ENCODE peak calls at places on chromosomes 13 and 19, in four cellular contexts. M is H1, E is SK-N-SH, B is GM12878. G is an unnamed sample.

GRCh38 chr19:42088471-42089190 is 12.7 kb downstream of the ZNF574 start:
- DNase-seq in B (no peak), M (no peak), E (no peak), G (no peak)

GRCh38 chr13:48571121-48571901 is 38.4 kb upstream of the RCBTB2 start:
- DNase-seq in E (no peak), M (no peak), B (no peak), G (no peak)

GRCh38 chr13:33519561-33520479 is 234.3 kb upstream of the STARD13 start:
- DNase-seq in E (no peak), M (no peak), B (no peak), G (no peak)

GRCh38 chr13:111508902-111509509 is 188.6 kb downstream of the TEX29 start:
- DNase-seq in M (no peak), E (no peak), B (no peak), G (no peak)

GRCh38 chr19:58397533-58398037 is 2.1 kb downstream of the RNF225 start:
- DNase-seq in B (no peak), E (no peak), M (no peak), G (no peak)

GRCh38 chr19:33472696-33473624 is 48.6 kb downstream of the PEPD start:
- DNase-seq in B (no peak), M (no peak), E (no peak), G (no peak)

GRCh38 chr13:22926176-22927007 is 254.4 kb upstream of the SGCG start:
- DNase-seq in E (no peak), B (no peak), M (peak), G (peak)

GRCh38 chr13:87944038-87944437 is 272.9 kb downstream of the SLITRK5 start:
- DNase-seq in E (no peak), M (no peak), B (no peak), G (no peak)

GRCh38 chr19:49205114-49205513 is 47.5 kb downstream of the TRPM4 start:
- DNase-seq in B (no peak), E (no peak), M (no peak), G (no peak)

GRCh38 chr19:19627716-19628498 is at the start of gene LPAR2:
- DNase-seq in B (no peak), E (peak), M (no peak), G (no peak)

GRCh38 chr13:27053902-27054595 is 117.6 kb downstream of the USP12 start:
- DNase-seq in B (no peak), M (no peak), E (no peak), G (no peak)

GRCh38 chr13:63297162-63297561 is 1881.5 kb upstream of the PCDH20 start:
- DNase-seq in B (no peak), M (no peak), E (no peak), G (no peak)

GRCh38 chr19:41893899-41894298 is 10.9 kb downstream of the ARHGEF1 start:
- DNase-seq in E (no peak), B (no peak), M (no peak), G (no peak)

GRCh38 chr13:75365724-75366173 is 116.2 kb downstream of the TBC1D4 start:
- DNase-seq in M (no peak), B (peak), E (no peak), G (no peak)

GRCh38 chr19:13861392-13861713 is 15.6 kb upstream of the NANOS3 start:
- DNase-seq in M (no peak), E (peak), B (no peak), G (no peak)

GRCh38 chr13:91174886-91175501 is 172.5 kb upstream of the MIR17HG start:
- DNase-seq in E (no peak), B (no peak), M (no peak), G (no peak)

GRCh38 chr19:18437481-18438330 is at the start of gene ISYNA1:
- DNase-seq in M (no peak), E (peak), B (no peak), G (peak)

GRCh38 chr13:101576977-101577376 is 124.5 kb downstream of the ITGBL1 start:
- DNase-seq in E (no peak), M (no peak), B (no peak), G (no peak)

GRCh38 chr13:34913040-34913439 is 29.0 kb upstream of the NBEA start:
- DNase-seq in E (no peak), B (no peak), M (peak), G (no peak)

GRCh38 chr13:99980201-99981114 is 1.1 kb upstream of the ZIC2 start:
- DNase-seq in B (no peak), M (no peak), E (peak), G (peak)

GRCh38 chr13:44331912-44332840 is 41.4 kb upstream of the SERP2 start:
- DNase-seq in E (peak), B (no peak), M (no peak), G (no peak)

GRCh38 chr13:80721689-80722088 is 380.8 kb upstream of the SPRY2 start:
- DNase-seq in E (no peak), M (no peak), B (no peak), G (no peak)

GRCh38 chr13:80717834-80718233 is 376.9 kb upstream of the SPRY2 start:
- DNase-seq in M (no peak), E (no peak), B (no peak), G (no peak)

GRCh38 chr13:80712026-80712425 is 371.1 kb upstream of the SPRY2 start:
- DNase-seq in M (no peak), B (no peak), E (no peak), G (no peak)

GRCh38 chr13:80718970-80719369 is 378.0 kb upstream of the SPRY2 start:
- DNase-seq in E (no peak), B (no peak), M (no peak), G (no peak)

GRCh38 chr13:80716610-80717081 is 375.7 kb upstream of the SPRY2 start:
- DNase-seq in B (no peak), E (no peak), M (no peak), G (no peak)
- TF ChIP-seq NRF1 in B (no peak), E (no peak), M (no peak), G (no peak)

GRCh38 chr13:46778879-46779278 is 18.1 kb downstream of the ESD start:
- DNase-seq in E (no peak), B (no peak), M (no peak), G (no peak)
- TF ChIP-seq NRF1 in E (no peak), B (no peak), M (no peak), G (no peak)

DNA sequence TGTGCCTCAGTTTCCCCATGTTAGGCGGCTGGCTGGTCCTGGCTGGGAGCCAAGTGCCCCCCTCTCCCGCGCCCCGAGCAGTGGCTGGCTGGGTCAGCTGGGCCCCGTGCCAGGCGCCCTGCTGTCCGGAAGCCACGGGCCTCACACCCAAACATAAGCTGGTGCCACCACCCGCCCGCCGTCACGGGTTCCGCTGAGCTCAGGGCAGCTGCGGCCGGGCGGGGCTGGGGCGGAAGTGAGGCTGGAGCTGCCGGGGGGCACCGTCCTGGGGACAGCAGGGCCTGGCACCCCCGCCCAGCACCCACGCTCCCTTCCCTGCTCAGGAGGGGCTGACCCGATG is 19.3 kb downstream of the HCN2 start:
- DNase-seq in M (no peak), B (no peak), E (peak), G (no peak)
- TF ChIP-seq NRF1 in M (no peak), B (no peak), E (no peak), G (no peak)

GRCh38 chr19:4577020-4577782 is 17.7 kb upstream of the SEMA6B start:
- DNase-seq in E (peak), B (no peak), M (no peak), G (peak)

GRCh38 chr19:4580021-4580901 is 20.8 kb upstream of the SEMA6B start:
- DNase-seq in M (no peak), E (peak), B (no peak), G (peak)

GRCh38 chr19:4580961-4581380 is 21.5 kb upstream of the SEMA6B start:
- DNase-seq in E (no peak), M (no peak), B (no peak), G (no peak)

GRCh38 chr19:4579389-4579788 is 19.9 kb upstream of the SEMA6B start:
- DNase-seq in B (no peak), E (peak), M (no peak), G (no peak)

DNA sequence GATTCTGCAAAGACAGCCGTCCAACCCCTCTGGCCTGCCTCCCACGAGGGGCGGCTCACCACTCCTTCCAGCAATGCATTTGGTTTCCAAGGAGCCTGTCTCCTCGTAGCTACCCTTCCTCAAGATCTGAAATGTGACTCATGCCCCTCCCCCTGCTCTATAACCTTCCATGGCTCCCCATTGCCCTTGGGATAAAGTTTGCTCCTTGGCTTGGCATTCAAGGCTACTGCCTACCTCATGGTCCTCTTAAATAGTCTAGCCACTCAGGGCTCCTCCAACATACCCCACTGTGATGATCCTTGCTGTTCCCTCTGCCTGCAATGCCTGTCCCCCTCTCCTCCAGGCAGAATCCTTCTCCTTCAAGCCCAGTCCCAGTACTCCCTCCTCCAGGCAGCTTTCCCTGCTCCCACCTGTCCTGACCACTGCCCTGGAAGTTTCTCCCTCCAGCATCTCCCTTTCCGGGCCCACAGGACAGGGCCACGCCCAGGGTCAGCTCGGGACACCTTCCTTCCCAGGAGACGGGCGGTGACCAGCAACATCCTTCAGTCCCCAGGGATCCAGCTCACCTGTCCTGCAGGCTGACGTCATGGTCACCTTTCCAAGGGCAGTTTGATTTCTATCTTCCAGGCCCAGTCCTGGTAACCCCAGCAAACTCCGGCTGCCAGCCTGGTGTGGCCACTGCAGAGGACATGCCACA is 19.2 kb upstream of the SEMA6B start:
- DNase-seq in E (peak), B (no peak), M (no peak), G (no peak)
- TF ChIP-seq NRF1 in E (no peak), B (no peak), M (no peak), G (no peak)

GRCh38 chr13:45934283-45934682 is 82.7 kb upstream of the SIAH3 start:
- DNase-seq in B (no peak), M (no peak), E (no peak), G (no peak)

GRCh38 chr13:45931211-45931610 is 79.7 kb upstream of the SIAH3 start:
- DNase-seq in B (no peak), E (no peak), M (no peak), G (no peak)

GRCh38 chr13:45933203-45934014 is 81.9 kb upstream of the SIAH3 start:
- DNase-seq in E (no peak), M (no peak), B (no peak), G (no peak)

GRCh38 chr13:45932172-45932571 is 80.6 kb upstream of the SIAH3 start:
- DNase-seq in B (no peak), M (no peak), E (no peak), G (no peak)

DNA sequence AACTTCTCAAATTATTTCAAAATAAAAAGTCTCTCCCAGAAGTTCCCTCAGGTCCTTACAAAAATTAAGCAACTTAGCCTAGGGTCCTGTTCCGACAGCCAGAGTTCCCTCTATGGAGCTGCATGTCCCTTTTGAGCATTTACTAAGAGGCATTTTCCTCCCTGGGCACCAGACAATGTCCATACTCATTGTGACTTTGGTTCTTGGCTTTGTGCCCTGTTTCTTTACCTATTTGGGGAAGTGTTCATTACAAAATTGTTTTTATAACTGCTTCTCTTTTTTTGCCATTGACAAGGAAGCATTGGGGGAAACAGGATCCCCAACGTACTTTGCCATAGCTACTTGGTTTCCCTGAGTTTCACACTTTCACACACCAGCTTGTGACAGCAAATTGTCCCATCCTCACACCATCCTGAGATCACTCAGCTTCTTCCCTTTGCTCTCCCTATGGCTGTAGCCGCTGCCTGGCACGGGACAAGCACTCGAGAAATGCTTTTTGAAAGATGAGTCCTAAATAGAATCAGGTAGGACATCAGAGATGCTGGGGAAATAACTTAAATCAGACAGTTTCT is 81.1 kb upstream of the SIAH3 start:
- DNase-seq in M (no peak), E (no peak), B (no peak), G (no peak)
- TF ChIP-seq NRF1 in M (no peak), E (no peak), B (no peak), G (no peak)

GRCh38 chr13:112586334-112586733 is 1.6 kb downstream of the TUBGCP3 start:
- DNase-seq in B (no peak), M (no peak), E (no peak), G (peak)
- TF ChIP-seq NRF1 in B (no peak), M (no peak), E (no peak), G (no peak)

DNA sequence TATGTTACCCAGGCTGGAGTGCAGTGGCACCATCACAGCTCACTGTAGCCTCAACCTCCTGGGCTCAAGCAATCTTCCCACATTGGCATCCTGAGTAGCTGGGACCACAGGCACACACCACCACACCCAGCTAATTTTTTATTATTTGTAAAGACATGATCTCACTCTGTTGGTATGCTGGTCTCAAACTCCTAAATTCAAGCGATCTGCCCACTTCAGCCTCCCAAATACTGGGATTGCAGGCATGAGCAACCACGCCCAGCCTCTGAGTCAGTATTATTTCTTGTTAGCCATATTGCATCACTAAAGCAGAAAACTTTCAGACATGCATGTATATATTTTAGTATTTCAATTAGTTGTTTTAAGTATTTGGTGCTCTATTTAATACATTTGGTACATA is 376.4 kb downstream of the GPC6 start:
- DNase-seq in E (no peak), B (no peak), M (peak), G (no peak)
- TF ChIP-seq NRF1 in E (no peak), B (no peak), M (no peak), G (no peak)

DNA sequence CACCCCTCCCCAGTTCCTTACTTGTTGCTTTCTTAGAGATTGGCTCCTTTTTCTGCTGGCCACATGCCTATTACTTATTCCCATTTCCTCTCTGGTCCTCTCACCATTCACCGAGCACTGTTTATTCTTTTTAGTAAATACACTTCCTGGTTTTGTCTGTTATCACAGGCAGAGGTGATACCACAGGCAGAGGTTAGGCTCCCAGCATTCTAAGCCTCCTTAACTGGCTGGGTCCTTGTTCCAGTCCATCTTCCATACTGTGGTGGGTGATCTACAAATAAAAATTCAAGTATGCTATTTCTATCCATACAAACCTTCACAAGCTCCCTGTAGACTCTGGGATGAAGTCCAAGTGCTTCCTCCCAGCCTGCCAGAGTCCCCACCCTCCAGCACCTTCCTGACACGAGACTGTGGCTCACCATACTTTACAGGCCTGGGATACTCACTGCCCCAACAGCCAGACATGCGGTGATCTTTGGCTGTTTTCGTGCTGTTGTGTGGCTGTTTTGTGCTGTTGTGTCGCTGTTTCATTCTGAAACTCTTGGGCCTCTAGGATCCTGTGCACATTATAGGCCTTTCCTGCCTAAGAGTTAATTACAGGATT is 315.9 kb downstream of the ATP8A2 start:
- DNase-seq in B (no peak), E (no peak), M (no peak), G (no peak)
- TF ChIP-seq NRF1 in B (no peak), E (no peak), M (no peak), G (no peak)